ENCODE peak calls at places on chromosomes 11 and 22, in nine cellular contexts. One of them, this sample, is unnamed.

GRCh38 chr11:94939346-94939745 is 34.0 kb downstream of the CWC15 start:
- DNase-seq in A549: no peak
- DNase-seq in stomach: no peak
- DNase-seq in testis: no peak
- DNase-seq in spleen: no peak
- DNase-seq in IMR-90: no peak
- DNase-seq in suprapubic skin: no peak
- DNase-seq in transverse colon: no peak
- DNase-seq in breast epithelium: no peak
- DNase-seq in this sample: no peak

GRCh38 chr22:37741312-37741795 is 44.5 kb downstream of the TRIOBP start:
- DNase-seq in spleen: no peak
- DNase-seq in stomach: peak; percentile 76
- DNase-seq in testis: peak; percentile 81
- DNase-seq in transverse colon: peak; percentile 81
- DNase-seq in IMR-90: peak; percentile 98
- DNase-seq in A549: peak; percentile 75
- DNase-seq in suprapubic skin: peak; percentile 92
- DNase-seq in breast epithelium: no peak
- DNase-seq in this sample: no peak

GRCh38 chr22:43923191-43923590 is 414 bp upstream of the PNPLA3 start:
- DNase-seq in stomach: no peak
- DNase-seq in IMR-90: no peak
- DNase-seq in transverse colon: no peak
- DNase-seq in A549: no peak
- DNase-seq in breast epithelium: no peak
- DNase-seq in spleen: no peak
- DNase-seq in testis: no peak
- DNase-seq in suprapubic skin: no peak
- DNase-seq in this sample: no peak

GRCh38 chr22:48858121-48858520 is 969.6 kb downstream of the BRD1 start:
- DNase-seq in testis: no peak
- DNase-seq in A549: no peak
- DNase-seq in breast epithelium: no peak
- DNase-seq in transverse colon: no peak
- DNase-seq in IMR-90: no peak
- DNase-seq in spleen: no peak
- DNase-seq in stomach: no peak
- DNase-seq in suprapubic skin: no peak
- DNase-seq in this sample: no peak

GRCh38 chr11:62592989-62593421 is 1.7 kb upstream of the TUT1 start:
- DNase-seq in breast epithelium: no peak
- DNase-seq in A549: no peak
- DNase-seq in IMR-90: no peak
- DNase-seq in spleen: no peak
- DNase-seq in suprapubic skin: no peak
- DNase-seq in transverse colon: no peak
- DNase-seq in stomach: no peak
- DNase-seq in testis: no peak
- DNase-seq in this sample: no peak

GRCh38 chr11:23278121-23278520 is 417.8 kb upstream of the CCDC179 start:
- DNase-seq in spleen: no peak
- DNase-seq in transverse colon: no peak
- DNase-seq in IMR-90: peak; percentile 81
- DNase-seq in breast epithelium: no peak
- DNase-seq in testis: no peak
- DNase-seq in A549: no peak
- DNase-seq in suprapubic skin: no peak
- DNase-seq in stomach: no peak
- DNase-seq in this sample: no peak

GRCh38 chr11:5288108-5288911 is 13.4 kb downstream of the OR51B4 start:
- DNase-seq in suprapubic skin: no peak
- DNase-seq in IMR-90: peak; percentile 80
- DNase-seq in breast epithelium: no peak
- DNase-seq in A549: no peak
- DNase-seq in stomach: peak; percentile 37
- DNase-seq in spleen: no peak
- DNase-seq in transverse colon: no peak
- DNase-seq in testis: no peak
- DNase-seq in this sample: no peak

GRCh38 chr11:29251738-29252137 is 765.1 kb downstream of the KCNA4 start:
- DNase-seq in testis: no peak
- DNase-seq in transverse colon: no peak
- DNase-seq in stomach: no peak
- DNase-seq in A549: no peak
- DNase-seq in suprapubic skin: no peak
- DNase-seq in spleen: no peak
- DNase-seq in breast epithelium: no peak
- DNase-seq in IMR-90: no peak
- DNase-seq in this sample: no peak

GRCh38 chr11:102833731-102834130 is 9.7 kb downstream of the MMP3 start:
- DNase-seq in suprapubic skin: no peak
- DNase-seq in stomach: no peak
- DNase-seq in breast epithelium: no peak
- DNase-seq in transverse colon: no peak
- DNase-seq in spleen: no peak
- DNase-seq in A549: no peak
- DNase-seq in IMR-90: no peak
- DNase-seq in testis: no peak
- DNase-seq in this sample: no peak

GRCh38 chr11:82043316-82043715 is 690.3 kb downstream of the FAM181B start:
- DNase-seq in breast epithelium: no peak
- DNase-seq in spleen: no peak
- DNase-seq in testis: no peak
- DNase-seq in stomach: no peak
- DNase-seq in suprapubic skin: no peak
- DNase-seq in IMR-90: no peak
- DNase-seq in transverse colon: no peak
- DNase-seq in A549: no peak
- DNase-seq in this sample: no peak

GRCh38 chr11:1727088-1727690 is 23.2 kb downstream of the IFITM10 start:
- DNase-seq in spleen: no peak
- DNase-seq in breast epithelium: no peak
- DNase-seq in IMR-90: no peak
- DNase-seq in A549: no peak
- DNase-seq in transverse colon: no peak
- DNase-seq in stomach: no peak
- DNase-seq in suprapubic skin: no peak
- DNase-seq in testis: no peak
- DNase-seq in this sample: no peak

GRCh38 chr11:105789579-105789978 is 179.7 kb downstream of the GRIA4 start:
- DNase-seq in stomach: no peak
- DNase-seq in IMR-90: no peak
- DNase-seq in suprapubic skin: no peak
- DNase-seq in A549: no peak
- DNase-seq in spleen: no peak
- DNase-seq in testis: no peak
- DNase-seq in transverse colon: no peak
- DNase-seq in breast epithelium: no peak
- DNase-seq in this sample: no peak

GRCh38 chr11:73387594-73388021 is 11.4 kb downstream of the RELT start:
- DNase-seq in suprapubic skin: no peak
- DNase-seq in IMR-90: no peak
- DNase-seq in breast epithelium: no peak
- DNase-seq in transverse colon: no peak
- DNase-seq in A549: no peak
- DNase-seq in stomach: no peak
- DNase-seq in testis: no peak
- DNase-seq in spleen: no peak
- DNase-seq in this sample: no peak

GRCh38 chr11:6646631-6647281 is 8.9 kb downstream of the DCHS1 start:
- DNase-seq in spleen: peak; percentile 88
- DNase-seq in breast epithelium: no peak
- DNase-seq in transverse colon: no peak
- DNase-seq in suprapubic skin: no peak
- DNase-seq in A549: no peak
- DNase-seq in IMR-90: peak; percentile 60
- DNase-seq in testis: no peak
- DNase-seq in stomach: no peak
- DNase-seq in this sample: no peak
- H3K4me3 ChIP-seq in spleen: no peak overlapping the region
- H3K4me3 ChIP-seq in breast epithelium: no peak overlapping the region
- H3K4me3 ChIP-seq in transverse colon: no peak overlapping the region
- H3K4me3 ChIP-seq in suprapubic skin: no peak overlapping the region
- H3K4me3 ChIP-seq in A549: no peak overlapping the region
- H3K4me3 ChIP-seq in IMR-90: no peak overlapping the region
- H3K4me3 ChIP-seq in testis: no peak overlapping the region
- H3K4me3 ChIP-seq in stomach: no peak overlapping the region
- H3K4me3 ChIP-seq in this sample: peak overlapping the region; percentile 25

DNA sequence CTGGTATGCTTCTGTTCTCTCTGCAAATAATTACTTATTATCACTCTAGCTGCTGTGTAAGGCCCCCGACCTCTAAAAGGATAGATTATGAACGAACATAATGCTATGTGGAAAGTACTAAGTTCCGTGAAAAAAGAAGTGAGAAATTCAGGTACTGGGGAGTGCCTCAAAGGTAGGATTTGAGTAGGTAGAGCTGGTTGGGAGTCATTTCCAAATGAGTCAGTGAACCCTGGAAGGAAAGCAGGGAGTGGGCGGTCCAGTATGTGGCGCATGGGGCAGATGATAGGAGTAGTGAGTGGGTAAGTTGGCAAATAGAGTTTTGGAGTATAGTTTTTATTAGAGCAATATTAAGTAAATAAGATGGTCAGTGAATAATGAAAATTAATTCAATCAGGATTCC is 2.4 kb downstream of the ZC3H12C start:
- DNase-seq in testis: no peak
- DNase-seq in breast epithelium: no peak
- DNase-seq in suprapubic skin: no peak
- DNase-seq in A549: no peak
- DNase-seq in IMR-90: no peak
- DNase-seq in spleen: no peak
- DNase-seq in transverse colon: no peak
- DNase-seq in stomach: no peak
- DNase-seq in this sample: no peak
- TF ChIP-seq POLR2A in testis: no peak
- TF ChIP-seq POLR2A in breast epithelium: no peak
- TF ChIP-seq POLR2A in suprapubic skin: no peak
- TF ChIP-seq POLR2A in A549: no peak
- TF ChIP-seq POLR2A in IMR-90: no peak
- TF ChIP-seq POLR2A in spleen: no peak
- TF ChIP-seq POLR2A in transverse colon: no peak
- TF ChIP-seq POLR2A in stomach: no peak
- TF ChIP-seq POLR2A in this sample: no peak

GRCh38 chr11:134544095-134544815 is 132.2 kb upstream of the B3GAT1 start:
- DNase-seq in suprapubic skin: no peak
- DNase-seq in spleen: no peak
- DNase-seq in testis: peak; percentile 11
- DNase-seq in transverse colon: no peak
- DNase-seq in IMR-90: no peak
- DNase-seq in breast epithelium: no peak
- DNase-seq in A549: no peak
- DNase-seq in stomach: no peak
- DNase-seq in this sample: peak; percentile 70

GRCh38 chr11:134541355-134541754 is 129.3 kb upstream of the B3GAT1 start:
- DNase-seq in testis: no peak
- DNase-seq in A549: no peak
- DNase-seq in stomach: peak; percentile 23
- DNase-seq in IMR-90: no peak
- DNase-seq in suprapubic skin: no peak
- DNase-seq in transverse colon: no peak
- DNase-seq in spleen: no peak
- DNase-seq in breast epithelium: no peak
- DNase-seq in this sample: no peak

GRCh38 chr11:134543144-134544044 is 131.4 kb upstream of the B3GAT1 start:
- DNase-seq in transverse colon: no peak
- DNase-seq in spleen: no peak
- DNase-seq in suprapubic skin: no peak
- DNase-seq in IMR-90: no peak
- DNase-seq in A549: no peak
- DNase-seq in stomach: no peak
- DNase-seq in testis: peak; percentile 11
- DNase-seq in breast epithelium: no peak
- DNase-seq in this sample: peak; percentile 77

GRCh38 chr11:134542401-134543143 is 130.5 kb upstream of the B3GAT1 start:
- DNase-seq in A549: no peak
- DNase-seq in spleen: no peak
- DNase-seq in transverse colon: peak; percentile 62
- DNase-seq in testis: peak; percentile 9
- DNase-seq in breast epithelium: no peak
- DNase-seq in suprapubic skin: no peak
- DNase-seq in stomach: no peak
- DNase-seq in IMR-90: no peak
- DNase-seq in this sample: no peak

DNA sequence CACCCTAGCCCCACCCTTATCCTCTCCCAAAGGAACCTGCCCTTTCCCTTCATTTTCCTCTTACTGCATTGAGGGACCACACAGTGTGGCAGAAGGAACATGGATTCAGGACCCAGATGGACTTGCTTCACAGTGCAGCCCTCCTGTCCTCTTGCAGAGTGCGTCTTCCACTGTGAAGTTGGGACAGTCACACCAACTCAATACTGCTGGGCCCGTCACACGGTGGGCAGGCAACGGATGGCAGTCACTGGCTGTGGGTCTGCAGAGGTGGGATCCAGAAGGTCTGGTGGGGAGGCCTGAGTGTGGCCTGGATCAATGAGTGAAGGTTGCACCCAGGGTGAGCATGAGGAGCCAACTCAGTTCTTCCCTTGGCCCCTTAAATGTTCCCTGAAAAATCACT is 129.9 kb upstream of the B3GAT1 start:
- DNase-seq in transverse colon: no peak
- DNase-seq in IMR-90: no peak
- DNase-seq in spleen: no peak
- DNase-seq in A549: no peak
- DNase-seq in breast epithelium: no peak
- DNase-seq in suprapubic skin: no peak
- DNase-seq in stomach: no peak
- DNase-seq in testis: peak; percentile 7
- DNase-seq in this sample: no peak
- TF ChIP-seq CTCF in transverse colon: no peak
- TF ChIP-seq CTCF in IMR-90: no peak
- TF ChIP-seq CTCF in spleen: no peak
- TF ChIP-seq CTCF in A549: no peak
- TF ChIP-seq CTCF in breast epithelium: no peak
- TF ChIP-seq CTCF in suprapubic skin: no peak
- TF ChIP-seq CTCF in stomach: no peak
- TF ChIP-seq CTCF in testis: no peak
- TF ChIP-seq CTCF in this sample: no peak

GRCh38 chr11:130052556-130052955 is 17.1 kb upstream of the APLP2 start:
- DNase-seq in spleen: no peak
- DNase-seq in IMR-90: no peak
- DNase-seq in transverse colon: no peak
- DNase-seq in suprapubic skin: no peak
- DNase-seq in A549: no peak
- DNase-seq in stomach: no peak
- DNase-seq in breast epithelium: no peak
- DNase-seq in testis: no peak
- DNase-seq in this sample: no peak
- H3K4me3 ChIP-seq in spleen: no peak overlapping the region
- H3K4me3 ChIP-seq in IMR-90: no peak overlapping the region
- H3K4me3 ChIP-seq in transverse colon: no peak overlapping the region
- H3K4me3 ChIP-seq in suprapubic skin: no peak overlapping the region
- H3K4me3 ChIP-seq in A549: no peak overlapping the region
- H3K4me3 ChIP-seq in stomach: no peak overlapping the region
- H3K4me3 ChIP-seq in breast epithelium: no peak overlapping the region
- H3K4me3 ChIP-seq in testis: no peak overlapping the region
- H3K4me3 ChIP-seq in this sample: no peak overlapping the region